ENCODE peak calls at places on chromosomes 11 and 22, in four cellular contexts. One of them, this sample, is unnamed.

GRCh38 chr11:2447253-2447950 is 2.6 kb downstream of the KCNQ1 start:
- DNase-seq in HCT116: no peak
- DNase-seq in SK-N-SH: no peak
- DNase-seq in GM12878: no peak
- DNase-seq in this sample: no peak

GRCh38 chr11:76248210-76248609 is 41.9 kb upstream of the WNT11 start:
- DNase-seq in GM12878: no peak
- DNase-seq in HCT116: no peak
- DNase-seq in SK-N-SH: no peak
- DNase-seq in this sample: no peak

GRCh38 chr22:43658823-43659222 is 153.3 kb downstream of the EFCAB6 start:
- DNase-seq in SK-N-SH: no peak
- DNase-seq in HCT116: no peak
- DNase-seq in GM12878: no peak
- DNase-seq in this sample: peak

GRCh38 chr11:68117896-68118470 is 3.2 kb downstream of the CHKA start:
- DNase-seq in HCT116: no peak
- DNase-seq in GM12878: no peak
- DNase-seq in SK-N-SH: no peak
- DNase-seq in this sample: no peak

GRCh38 chr11:8790964-8791363 is 108.4 kb downstream of the RPL27A start:
- DNase-seq in HCT116: no peak
- DNase-seq in GM12878: no peak
- DNase-seq in SK-N-SH: no peak
- DNase-seq in this sample: no peak

GRCh38 chr22:26273011-26273675 is 103.9 kb downstream of the SEZ6L start:
- DNase-seq in SK-N-SH: no peak
- DNase-seq in GM12878: no peak
- DNase-seq in HCT116: no peak
- DNase-seq in this sample: no peak

GRCh38 chr11:112229746-112230433 is 3.7 kb downstream of the PTS start:
- DNase-seq in GM12878: no peak
- DNase-seq in HCT116: no peak
- DNase-seq in SK-N-SH: no peak
- DNase-seq in this sample: no peak

GRCh38 chr11:76355172-76355571 is 25.8 kb downstream of the THAP12 start:
- DNase-seq in SK-N-SH: no peak
- DNase-seq in GM12878: no peak
- DNase-seq in HCT116: no peak
- DNase-seq in this sample: no peak

GRCh38 chr11:19903620-19904069 is 191.0 kb downstream of the NAV2 start:
- DNase-seq in HCT116: peak
- DNase-seq in GM12878: peak
- DNase-seq in SK-N-SH: peak
- DNase-seq in this sample: peak

GRCh38 chr11:1229471-1230120 is 6.7 kb downstream of the MUC5B start:
- DNase-seq in HCT116: no peak
- DNase-seq in SK-N-SH: peak
- DNase-seq in GM12878: no peak
- DNase-seq in this sample: no peak

GRCh38 chr22:42500164-42500835 is 19.3 kb downstream of the RRP7A start:
- DNase-seq in GM12878: peak
- DNase-seq in HCT116: peak
- DNase-seq in SK-N-SH: peak
- DNase-seq in this sample: peak

GRCh38 chr11:8838248-8838647 is 72.7 kb upstream of the AKIP1 start:
- DNase-seq in HCT116: no peak
- DNase-seq in SK-N-SH: no peak
- DNase-seq in GM12878: no peak
- DNase-seq in this sample: no peak

GRCh38 chr22:33747576-33748180 is 172.6 kb downstream of the LARGE1 start:
- DNase-seq in SK-N-SH: peak
- DNase-seq in GM12878: no peak
- DNase-seq in HCT116: no peak
- DNase-seq in this sample: no peak

GRCh38 chr22:22086501-22087158 is 104.0 kb upstream of the TOP3B start:
- DNase-seq in HCT116: no peak
- DNase-seq in GM12878: no peak
- DNase-seq in SK-N-SH: no peak
- DNase-seq in this sample: no peak

GRCh38 chr11:61797263-61797944 is 4.7 kb downstream of the FEN1 start:
- DNase-seq in SK-N-SH: peak
- DNase-seq in HCT116: peak
- DNase-seq in GM12878: peak
- DNase-seq in this sample: peak

GRCh38 chr22:33726294-33726711 is 194.0 kb downstream of the LARGE1 start:
- DNase-seq in SK-N-SH: no peak
- DNase-seq in GM12878: no peak
- DNase-seq in HCT116: no peak
- DNase-seq in this sample: no peak

GRCh38 chr22:40399661-40400060 is 29.3 kb downstream of the SGSM3 start:
- DNase-seq in GM12878: no peak
- DNase-seq in HCT116: no peak
- DNase-seq in SK-N-SH: no peak
- DNase-seq in this sample: no peak

GRCh38 chr11:36345084-36345511 is 49.0 kb downstream of the PRR5L start:
- DNase-seq in HCT116: no peak
- DNase-seq in GM12878: no peak
- DNase-seq in SK-N-SH: no peak
- DNase-seq in this sample: no peak

GRCh38 chr11:47711816-47712215 is 3.4 kb downstream of the AGBL2 start:
- DNase-seq in GM12878: no peak
- DNase-seq in HCT116: no peak
- DNase-seq in SK-N-SH: no peak
- DNase-seq in this sample: no peak

GRCh38 chr11:47715082-47715669 is at the start of gene AGBL2:
- DNase-seq in HCT116: no peak
- DNase-seq in GM12878: peak
- DNase-seq in SK-N-SH: peak
- DNase-seq in this sample: no peak

GRCh38 chr11:47714554-47715081 is 551 bp downstream of the AGBL2 start:
- DNase-seq in HCT116: no peak
- DNase-seq in SK-N-SH: no peak
- DNase-seq in GM12878: no peak
- DNase-seq in this sample: no peak

GRCh38 chr11:47716692-47717091 is 1.5 kb upstream of the AGBL2 start:
- DNase-seq in HCT116: no peak
- DNase-seq in GM12878: no peak
- DNase-seq in SK-N-SH: no peak
- DNase-seq in this sample: no peak

GRCh38 chr11:47711225-47711624 is 3.9 kb downstream of the AGBL2 start:
- DNase-seq in GM12878: no peak
- DNase-seq in SK-N-SH: no peak
- DNase-seq in HCT116: no peak
- DNase-seq in this sample: no peak
- TF ChIP-seq YY1 in GM12878: no peak
- TF ChIP-seq YY1 in SK-N-SH: no peak
- TF ChIP-seq YY1 in HCT116: no peak
- TF ChIP-seq YY1 in this sample: no peak

DNA sequence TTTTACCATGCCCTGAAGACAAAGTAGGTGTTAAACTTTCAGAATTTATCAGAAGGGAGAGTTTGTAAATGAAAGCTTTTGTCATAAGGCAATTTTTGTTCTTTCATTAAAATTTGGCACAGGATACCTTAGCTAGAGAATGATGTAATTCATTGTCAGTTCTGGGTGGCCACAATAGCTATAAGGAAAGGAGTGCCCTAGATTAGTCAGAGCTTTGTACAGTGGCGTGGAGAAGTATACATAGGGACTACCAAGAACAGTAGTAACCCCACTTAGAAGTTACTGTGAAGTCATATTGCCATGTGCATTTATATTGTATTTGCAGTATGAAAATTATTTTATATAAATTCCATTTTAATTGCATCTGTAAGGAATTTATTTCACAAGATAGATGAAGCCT is 126.3 kb upstream of the CARD18 start:
- DNase-seq in SK-N-SH: no peak
- DNase-seq in GM12878: no peak
- DNase-seq in HCT116: no peak
- DNase-seq in this sample: no peak
- TF ChIP-seq YY1 in SK-N-SH: no peak
- TF ChIP-seq YY1 in GM12878: no peak
- TF ChIP-seq YY1 in HCT116: no peak
- TF ChIP-seq YY1 in this sample: no peak

DNA sequence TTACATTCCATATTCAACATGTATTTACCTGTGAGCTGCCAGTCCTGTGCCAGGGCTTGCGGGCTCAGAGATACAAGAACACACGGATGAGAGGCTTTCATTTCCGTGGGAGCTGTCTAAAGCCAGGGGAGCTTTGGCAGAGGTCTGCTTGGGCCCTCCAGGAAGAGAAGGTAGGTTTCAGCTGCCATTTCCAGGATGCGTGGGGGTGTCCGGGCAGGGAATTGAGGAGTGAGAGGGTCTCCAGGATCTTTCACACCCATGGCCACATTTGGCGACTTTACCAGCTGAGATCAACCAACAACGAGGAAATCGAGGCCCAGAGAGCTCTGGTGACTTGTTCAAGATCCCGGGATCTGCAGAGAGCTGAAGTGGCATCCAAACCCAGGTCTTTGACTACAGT is 119.6 kb downstream of the BUD13 start:
- DNase-seq in GM12878: no peak
- DNase-seq in SK-N-SH: no peak
- DNase-seq in HCT116: no peak
- DNase-seq in this sample: no peak
- TF ChIP-seq YY1 in GM12878: no peak
- TF ChIP-seq YY1 in SK-N-SH: no peak
- TF ChIP-seq YY1 in HCT116: no peak
- TF ChIP-seq YY1 in this sample: no peak

DNA sequence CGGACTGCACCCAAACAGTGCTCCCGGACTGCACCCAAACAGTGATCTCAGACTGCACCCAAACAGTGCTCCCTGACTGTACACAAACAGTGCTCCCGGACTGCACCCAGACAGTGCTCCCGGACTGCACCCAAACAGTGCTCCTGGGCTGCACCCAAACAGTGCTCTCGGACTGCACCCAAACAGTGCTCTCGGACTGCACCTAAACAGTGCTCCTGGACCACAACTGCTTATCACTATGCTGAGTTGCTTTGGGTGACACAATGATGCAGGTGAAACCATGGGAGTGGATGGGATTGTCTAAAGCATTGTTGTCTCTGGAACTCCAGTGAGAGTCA is 90.4 kb downstream of the FBXO7 start:
- DNase-seq in SK-N-SH: no peak
- DNase-seq in GM12878: no peak
- DNase-seq in HCT116: no peak
- DNase-seq in this sample: no peak
- TF ChIP-seq YY1 in SK-N-SH: no peak
- TF ChIP-seq YY1 in GM12878: no peak
- TF ChIP-seq YY1 in HCT116: no peak
- TF ChIP-seq YY1 in this sample: no peak

GRCh38 chr22:37179622-37180420 is 8.2 kb downstream of the C1QTNF6 start:
- DNase-seq in GM12878: no peak
- DNase-seq in HCT116: no peak
- DNase-seq in SK-N-SH: no peak
- DNase-seq in this sample: no peak
- TF ChIP-seq YY1 in GM12878: no peak
- TF ChIP-seq YY1 in HCT116: no peak
- TF ChIP-seq YY1 in SK-N-SH: no peak
- TF ChIP-seq YY1 in this sample: no peak

DNA sequence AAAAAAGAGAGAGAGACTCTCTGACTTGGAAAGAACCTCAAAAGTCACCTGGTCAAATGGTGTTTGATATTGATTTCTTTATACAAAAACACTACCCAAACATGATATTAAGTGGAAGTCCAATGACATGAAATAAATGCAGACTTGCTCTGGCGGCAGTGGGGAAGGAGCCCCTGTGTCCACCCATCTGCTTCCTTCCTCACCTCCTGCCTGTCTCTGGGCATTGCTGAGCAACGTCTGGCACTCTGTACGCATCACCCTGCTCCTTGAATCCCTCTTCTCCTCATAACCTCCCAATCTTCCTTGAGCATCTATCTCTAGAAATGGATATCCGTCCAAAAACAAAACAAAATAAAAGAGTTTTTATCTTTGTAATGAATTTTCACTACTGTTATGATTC is 39.9 kb upstream of the GRAMD1B start:
- DNase-seq in HCT116: no peak
- DNase-seq in GM12878: no peak
- DNase-seq in SK-N-SH: no peak
- DNase-seq in this sample: no peak
- TF ChIP-seq YY1 in HCT116: no peak
- TF ChIP-seq YY1 in GM12878: no peak
- TF ChIP-seq YY1 in SK-N-SH: no peak
- TF ChIP-seq YY1 in this sample: no peak

GRCh38 chr22:29201722-29202230 is 3.9 kb upstream of the EMID1 start:
- DNase-seq in HCT116: no peak
- DNase-seq in GM12878: no peak
- DNase-seq in SK-N-SH: no peak
- DNase-seq in this sample: no peak

GRCh38 chr22:29203883-29204282 is 1.8 kb upstream of the EMID1 start:
- DNase-seq in HCT116: no peak
- DNase-seq in GM12878: no peak
- DNase-seq in SK-N-SH: no peak
- DNase-seq in this sample: no peak

GRCh38 chr22:29203456-29203855 is 2.2 kb upstream of the EMID1 start:
- DNase-seq in GM12878: no peak
- DNase-seq in SK-N-SH: no peak
- DNase-seq in HCT116: no peak
- DNase-seq in this sample: no peak

GRCh38 chr22:29200901-29201300 is 4.8 kb upstream of the EMID1 start:
- DNase-seq in HCT116: no peak
- DNase-seq in GM12878: no peak
- DNase-seq in SK-N-SH: no peak
- DNase-seq in this sample: no peak

DNA sequence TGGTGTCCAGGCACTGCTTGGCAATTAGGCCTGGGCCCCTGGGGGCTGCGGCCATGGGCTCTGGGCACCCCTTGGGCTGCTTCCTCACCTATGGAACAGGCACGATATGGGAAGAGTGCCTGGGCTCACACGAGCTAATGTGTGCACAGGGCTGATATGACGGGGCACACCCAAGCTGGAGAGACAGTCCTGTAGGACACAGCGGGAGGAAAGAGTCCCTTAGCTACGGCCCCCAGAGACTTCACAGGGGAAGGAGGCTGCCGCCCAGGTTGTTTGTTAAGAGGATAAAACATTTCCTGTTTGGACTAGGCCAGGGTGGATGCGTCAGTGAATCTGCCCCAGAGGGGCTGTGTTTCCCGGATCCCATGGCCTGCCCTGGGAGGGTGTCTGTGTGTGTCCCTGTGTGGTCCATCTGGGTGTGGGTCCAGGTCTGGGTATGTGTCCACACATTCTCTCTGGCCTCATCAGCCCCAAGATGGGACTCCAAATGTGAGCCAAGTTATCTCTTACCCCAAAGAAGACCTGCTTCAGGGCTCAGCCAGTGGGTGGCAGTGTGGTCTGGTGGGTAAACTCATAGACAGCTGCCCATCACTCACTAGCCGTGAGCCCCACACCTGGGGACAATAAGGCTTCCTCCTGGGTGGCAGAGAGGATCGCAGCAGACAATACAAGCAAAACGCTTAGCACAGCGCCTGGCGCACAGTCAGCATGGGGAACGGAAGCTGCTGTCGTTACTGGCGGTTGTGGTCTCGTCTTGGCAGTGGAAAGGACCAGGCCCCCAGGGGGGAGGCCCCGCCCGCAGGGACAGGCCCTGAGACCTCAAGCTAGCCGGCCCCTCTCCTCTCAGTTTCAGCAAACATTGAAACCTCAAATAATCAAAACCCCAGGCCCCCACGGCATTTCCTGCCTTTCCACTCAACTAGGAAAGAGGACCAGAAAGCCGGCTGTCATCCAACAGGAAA is 3.2 kb upstream of the EMID1 start:
- DNase-seq in SK-N-SH: peak
- DNase-seq in GM12878: peak
- DNase-seq in HCT116: no peak
- DNase-seq in this sample: no peak
- TF ChIP-seq YY1 in SK-N-SH: no peak
- TF ChIP-seq YY1 in GM12878: peak
- TF ChIP-seq YY1 in HCT116: no peak
- TF ChIP-seq YY1 in this sample: no peak

GRCh38 chr11:74641289-74641688 is 48.9 kb downstream of the POLD3 start:
- DNase-seq in SK-N-SH: no peak
- DNase-seq in HCT116: no peak
- DNase-seq in GM12878: no peak
- DNase-seq in this sample: no peak
- TF ChIP-seq YY1 in SK-N-SH: no peak
- TF ChIP-seq YY1 in HCT116: no peak
- TF ChIP-seq YY1 in GM12878: no peak
- TF ChIP-seq YY1 in this sample: no peak

This sample was measured in NT2/D1.